ENCODE peak calls at places on chromosomes 7 and 10, in five cellular contexts. L, R, T, O and W are unnamed samples.

GRCh38 chr10:103800789-103801540 is 54.4 kb downstream of the SH3PXD2A start:
- DNase-seq in L (peak), R (peak), T (no peak), O (peak), W (peak)

GRCh38 chr10:86958831-86959736 is 685 bp downstream of the SNCG start:
- DNase-seq in L (peak), R (peak), T (peak), O (peak), W (peak)

GRCh38 chr7:8155836-8156235 is 106.1 kb downstream of the ICA1 start:
- DNase-seq in L (no peak), R (no peak), T (no peak), O (no peak), W (no peak)

GRCh38 chr10:79937661-79938226 is 11.2 kb downstream of the SFTPD start:
- DNase-seq in L (no peak), R (no peak), T (peak), O (no peak), W (no peak)

GRCh38 chr10:29993319-29993876 is 66.0 kb downstream of the JCAD start:
- DNase-seq in L (no peak), R (no peak), T (no peak), O (peak), W (peak)

GRCh38 chr7:36096460-36097095 is 56.5 kb upstream of the EEPD1 start:
- DNase-seq in L (no peak), R (no peak), T (peak), O (no peak), W (peak)

GRCh38 chr7:506921-507622 is 12.6 kb downstream of the PDGFA start:
- DNase-seq in L (no peak), R (no peak), T (no peak), O (no peak), W (no peak)

GRCh38 chr10:7424315-7424714 is 13.5 kb upstream of the SFMBT2 start:
- DNase-seq in L (peak), R (no peak), T (peak), O (no peak), W (peak)

GRCh38 chr7:150838965-150839650 is 13.2 kb upstream of the AOC1 start:
- DNase-seq in L (peak), R (no peak), T (no peak), O (no peak), W (no peak)

GRCh38 chr7:64755881-64756280 is 38.3 kb upstream of the ZNF138 start:
- DNase-seq in L (peak), R (no peak), T (no peak), O (no peak), W (no peak)

GRCh38 chr10:91805110-91805825 is 7.0 kb downstream of the TNKS2 start:
- DNase-seq in L (peak), R (peak), T (no peak), O (no peak), W (no peak)

GRCh38 chr7:93894426-93894825 is 3.9 kb upstream of the TFPI2 start:
- DNase-seq in L (no peak), R (no peak), T (no peak), O (no peak), W (peak)

GRCh38 chr10:14603539-14604102 is 171.1 kb downstream of the FAM107B start:
- DNase-seq in L (peak), R (no peak), T (peak), O (peak), W (no peak)

GRCh38 chr10:11547111-11547625 is 64.3 kb downstream of the USP6NL start:
- DNase-seq in L (no peak), R (no peak), T (no peak), O (peak), W (no peak)

GRCh38 chr7:142438235-142438922 is 180.5 kb upstream of the PRSS58 start:
- DNase-seq in L (peak), R (peak), T (peak), O (peak), W (peak)

GRCh38 chr7:131648491-131648890 is 92.1 kb upstream of the PODXL start:
- DNase-seq in L (peak), R (no peak), T (no peak), O (no peak), W (peak)

GRCh38 chr7:518630-519428 is 817 bp downstream of the PDGFA start:
- DNase-seq in L (peak), R (peak), T (peak), O (peak), W (peak)

GRCh38 chr10:357201-357950 is 222.1 kb downstream of the ZMYND11 start:
- DNase-seq in L (no peak), R (no peak), T (no peak), O (no peak), W (no peak)

GRCh38 chr10:4812952-4813351 is 13.1 kb upstream of the AKR1E2 start:
- DNase-seq in L (peak), R (peak), T (no peak), O (peak), W (peak)

GRCh38 chr7:40301486-40302065 is 166.8 kb downstream of the SUGCT start:
- DNase-seq in L (no peak), R (peak), T (no peak), O (no peak), W (no peak)

GRCh38 chr10:43340619-43341018 is 30.8 kb upstream of the FXYD4 start:
- DNase-seq in L (peak), R (no peak), T (no peak), O (no peak), W (no peak)

GRCh38 chr10:125568156-125568555 is 114.8 kb downstream of the TEX36 start:
- DNase-seq in L (no peak), R (no peak), T (no peak), O (no peak), W (no peak)
- H3K18ac ChIP-seq in L (no peak), R (no peak), T (no peak), O (no peak), W (no peak)

DNA sequence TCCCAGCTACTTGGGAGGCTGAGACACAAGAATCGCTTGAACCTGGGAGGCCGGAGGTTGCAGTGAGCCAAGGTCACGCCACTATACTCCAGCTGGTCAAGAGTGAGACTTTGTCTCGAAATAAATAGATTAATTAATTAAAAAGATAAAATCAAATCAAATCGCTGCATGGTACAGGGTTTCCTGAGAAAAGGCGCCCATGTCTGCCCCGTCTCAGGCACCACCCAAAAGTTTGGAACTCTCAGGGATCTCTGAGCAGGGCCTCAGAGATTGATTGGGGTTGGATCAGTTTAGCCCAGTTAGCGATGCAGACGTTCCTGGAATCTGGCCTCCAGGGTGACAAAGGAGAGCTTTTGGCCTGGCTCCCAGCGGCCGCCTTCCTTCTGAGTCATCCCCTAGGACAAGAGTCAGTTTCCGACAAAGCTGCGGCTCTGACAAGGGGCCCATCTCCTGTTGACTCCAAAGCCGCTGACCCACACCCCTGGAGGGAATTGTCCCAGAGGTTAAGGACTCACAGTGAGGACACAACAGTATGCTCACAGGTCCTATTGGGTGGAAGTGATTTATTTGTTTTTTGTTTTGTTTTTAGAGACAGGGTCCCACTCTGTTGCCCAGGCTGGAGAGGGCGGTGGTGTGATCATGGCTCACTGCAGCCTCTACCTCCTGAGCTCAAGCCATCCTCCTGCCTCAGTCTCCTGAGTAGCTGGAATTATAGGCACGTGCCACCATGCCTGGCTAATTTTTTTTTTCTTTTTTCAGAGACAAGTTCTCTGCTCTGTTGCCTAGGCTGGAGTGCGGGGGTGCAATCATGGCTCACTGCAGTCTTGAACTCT is 6.8 kb downstream of the ORAI2 start:
- DNase-seq in L (peak), R (peak), T (peak), O (peak), W (peak)
- H4K8ac ChIP-seq in L (no peak), R (peak), T (no peak), O (peak), W (no peak)

GRCh38 chr10:49761201-49761788 is 828 bp downstream of the OGDHL start:
- DNase-seq in L (no peak), R (no peak), T (no peak), O (no peak), W (no peak)
- H3K18ac ChIP-seq in L (peak), R (no peak), T (no peak), O (no peak), W (no peak)

GRCh38 chr7:100568176-100568935 is 5.3 kb downstream of the SAP25 start:
- DNase-seq in L (no peak), R (no peak), T (peak), O (no peak), W (no peak)

GRCh38 chr7:100570954-100571828 is 2.5 kb downstream of the SAP25 start:
- DNase-seq in L (peak), R (no peak), T (peak), O (peak), W (peak)

GRCh38 chr7:100567045-100567730 is 6.5 kb downstream of the SAP25 start:
- DNase-seq in L (peak), R (no peak), T (peak), O (peak), W (no peak)

GRCh38 chr7:100567751-100568175 is 5.9 kb downstream of the SAP25 start:
- DNase-seq in L (no peak), R (no peak), T (peak), O (no peak), W (no peak)

GRCh38 chr7:100568936-100569844 is 4.5 kb downstream of the SAP25 start:
- DNase-seq in L (peak), R (no peak), T (peak), O (peak), W (peak)
- H4K8ac ChIP-seq in L (no peak), R (peak), T (no peak), O (peak), W (no peak)

DNA sequence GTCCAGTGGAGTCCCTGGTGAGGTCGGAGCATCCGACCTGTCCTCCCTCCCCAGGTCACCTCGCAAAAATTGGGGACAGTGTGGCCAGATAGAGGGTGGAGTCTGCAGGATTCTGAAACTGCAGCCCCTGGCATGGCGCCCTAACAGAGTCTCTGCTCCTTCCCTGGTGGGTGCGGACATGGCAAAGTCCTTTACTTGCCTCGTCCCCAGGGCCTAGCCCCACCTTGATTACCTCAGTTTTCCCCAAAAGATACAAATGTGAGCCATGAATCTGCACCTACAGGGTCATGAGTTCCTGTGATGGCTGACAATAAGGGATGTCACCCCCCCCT is 47.7 kb downstream of the NPVF start:
- DNase-seq in L (no peak), R (no peak), T (no peak), O (no peak), W (no peak)
- H3K18ac ChIP-seq in L (no peak), R (no peak), T (no peak), O (peak), W (no peak)